ENCODE peak calls at places on chromosomes 2 and 18, in six cellular contexts. One of them, this sample, is unnamed.

GRCh38 chr2:9970386-9971044 is 19.0 kb downstream of the GRHL1 start:
- DNase-seq in lung: no peak
- DNase-seq in upper lobe of right lung: no peak
- DNase-seq in breast epithelium: no peak
- DNase-seq in esophagus squamous epithelium: no peak
- DNase-seq in GM23338: no peak
- DNase-seq in this sample: no peak

GRCh38 chr2:155033652-155034051 is 335.2 kb downstream of the KCNJ3 start:
- DNase-seq in breast epithelium: no peak
- DNase-seq in lung: no peak
- DNase-seq in upper lobe of right lung: no peak
- DNase-seq in GM23338: no peak
- DNase-seq in esophagus squamous epithelium: no peak
- DNase-seq in this sample: no peak

GRCh38 chr18:40019797-40020392 is 1935.1 kb upstream of the PIK3C3 start:
- DNase-seq in upper lobe of right lung: no peak
- DNase-seq in esophagus squamous epithelium: no peak
- DNase-seq in breast epithelium: no peak
- DNase-seq in lung: no peak
- DNase-seq in GM23338: peak; percentile 27
- DNase-seq in this sample: peak; percentile 45

GRCh38 chr18:6920099-6920955 is 190.8 kb downstream of the ARHGAP28 start:
- DNase-seq in GM23338: peak; percentile 90
- DNase-seq in esophagus squamous epithelium: no peak
- DNase-seq in lung: peak; percentile 57
- DNase-seq in breast epithelium: no peak
- DNase-seq in upper lobe of right lung: no peak
- DNase-seq in this sample: peak; percentile 87

GRCh38 chr18:58271770-58272169 is 227.7 kb downstream of the NEDD4L start:
- DNase-seq in upper lobe of right lung: no peak
- DNase-seq in breast epithelium: no peak
- DNase-seq in GM23338: no peak
- DNase-seq in esophagus squamous epithelium: no peak
- DNase-seq in lung: no peak
- DNase-seq in this sample: no peak

GRCh38 chr18:8177330-8178016 is 431.8 kb upstream of the RAB12 start:
- DNase-seq in esophagus squamous epithelium: no peak
- DNase-seq in lung: peak; percentile 62
- DNase-seq in GM23338: peak; percentile 50
- DNase-seq in upper lobe of right lung: no peak
- DNase-seq in breast epithelium: no peak
- DNase-seq in this sample: peak; percentile 83

GRCh38 chr18:5627756-5628511 is 84.1 kb upstream of the EPB41L3 start:
- DNase-seq in upper lobe of right lung: no peak
- DNase-seq in GM23338: peak; percentile 28
- DNase-seq in esophagus squamous epithelium: no peak
- DNase-seq in breast epithelium: no peak
- DNase-seq in lung: no peak
- DNase-seq in this sample: no peak

GRCh38 chr18:73933666-73934065 is 214.0 kb downstream of the FBXO15 start:
- DNase-seq in GM23338: no peak
- DNase-seq in lung: no peak
- DNase-seq in esophagus squamous epithelium: no peak
- DNase-seq in breast epithelium: no peak
- DNase-seq in upper lobe of right lung: no peak
- DNase-seq in this sample: no peak

GRCh38 chr2:195468771-195469170 is 188.3 kb upstream of the SLC39A10 start:
- DNase-seq in breast epithelium: no peak
- DNase-seq in upper lobe of right lung: no peak
- DNase-seq in lung: no peak
- DNase-seq in GM23338: no peak
- DNase-seq in esophagus squamous epithelium: no peak
- DNase-seq in this sample: peak; percentile 22

GRCh38 chr2:67674668-67675067 is 277.5 kb downstream of the ETAA1 start:
- DNase-seq in GM23338: no peak
- DNase-seq in upper lobe of right lung: no peak
- DNase-seq in esophagus squamous epithelium: no peak
- DNase-seq in lung: no peak
- DNase-seq in breast epithelium: no peak
- DNase-seq in this sample: no peak

GRCh38 chr18:78975699-78976098 is 3.9 kb upstream of the SALL3 start:
- DNase-seq in upper lobe of right lung: no peak
- DNase-seq in GM23338: no peak
- DNase-seq in lung: no peak
- DNase-seq in breast epithelium: no peak
- DNase-seq in esophagus squamous epithelium: no peak
- DNase-seq in this sample: no peak

GRCh38 chr2:85873679-85874078 is 15.1 kb downstream of the ST3GAL5 start:
- DNase-seq in upper lobe of right lung: no peak
- DNase-seq in breast epithelium: no peak
- DNase-seq in esophagus squamous epithelium: no peak
- DNase-seq in GM23338: peak; percentile 58
- DNase-seq in lung: no peak
- DNase-seq in this sample: no peak

GRCh38 chr2:226337941-226338605 is 461.5 kb downstream of the IRS1 start:
- DNase-seq in esophagus squamous epithelium: no peak
- DNase-seq in GM23338: no peak
- DNase-seq in breast epithelium: no peak
- DNase-seq in lung: no peak
- DNase-seq in upper lobe of right lung: no peak
- DNase-seq in this sample: no peak

GRCh38 chr18:11987527-11987926 is 6.2 kb downstream of the IMPA2 start:
- DNase-seq in upper lobe of right lung: peak; percentile 54
- DNase-seq in GM23338: no peak
- DNase-seq in breast epithelium: no peak
- DNase-seq in esophagus squamous epithelium: no peak
- DNase-seq in lung: no peak
- DNase-seq in this sample: no peak

GRCh38 chr2:65436169-65436824 is 3.9 kb upstream of the SPRED2 start:
- DNase-seq in lung: peak; percentile 91
- DNase-seq in upper lobe of right lung: peak; percentile 96
- DNase-seq in breast epithelium: peak; percentile 82
- DNase-seq in GM23338: peak; percentile 75
- DNase-seq in esophagus squamous epithelium: peak; percentile 55
- DNase-seq in this sample: peak; percentile 96

GRCh38 chr2:153622285-153622684 is 143.7 kb upstream of the RPRM start:
- DNase-seq in GM23338: peak; percentile 48
- DNase-seq in lung: no peak
- DNase-seq in esophagus squamous epithelium: no peak
- DNase-seq in upper lobe of right lung: no peak
- DNase-seq in breast epithelium: no peak
- DNase-seq in this sample: no peak

GRCh38 chr2:64151498-64151897 is 7.3 kb upstream of the PELI1 start:
- DNase-seq in breast epithelium: no peak
- DNase-seq in upper lobe of right lung: no peak
- DNase-seq in esophagus squamous epithelium: no peak
- DNase-seq in GM23338: no peak
- DNase-seq in lung: no peak
- DNase-seq in this sample: no peak

DNA sequence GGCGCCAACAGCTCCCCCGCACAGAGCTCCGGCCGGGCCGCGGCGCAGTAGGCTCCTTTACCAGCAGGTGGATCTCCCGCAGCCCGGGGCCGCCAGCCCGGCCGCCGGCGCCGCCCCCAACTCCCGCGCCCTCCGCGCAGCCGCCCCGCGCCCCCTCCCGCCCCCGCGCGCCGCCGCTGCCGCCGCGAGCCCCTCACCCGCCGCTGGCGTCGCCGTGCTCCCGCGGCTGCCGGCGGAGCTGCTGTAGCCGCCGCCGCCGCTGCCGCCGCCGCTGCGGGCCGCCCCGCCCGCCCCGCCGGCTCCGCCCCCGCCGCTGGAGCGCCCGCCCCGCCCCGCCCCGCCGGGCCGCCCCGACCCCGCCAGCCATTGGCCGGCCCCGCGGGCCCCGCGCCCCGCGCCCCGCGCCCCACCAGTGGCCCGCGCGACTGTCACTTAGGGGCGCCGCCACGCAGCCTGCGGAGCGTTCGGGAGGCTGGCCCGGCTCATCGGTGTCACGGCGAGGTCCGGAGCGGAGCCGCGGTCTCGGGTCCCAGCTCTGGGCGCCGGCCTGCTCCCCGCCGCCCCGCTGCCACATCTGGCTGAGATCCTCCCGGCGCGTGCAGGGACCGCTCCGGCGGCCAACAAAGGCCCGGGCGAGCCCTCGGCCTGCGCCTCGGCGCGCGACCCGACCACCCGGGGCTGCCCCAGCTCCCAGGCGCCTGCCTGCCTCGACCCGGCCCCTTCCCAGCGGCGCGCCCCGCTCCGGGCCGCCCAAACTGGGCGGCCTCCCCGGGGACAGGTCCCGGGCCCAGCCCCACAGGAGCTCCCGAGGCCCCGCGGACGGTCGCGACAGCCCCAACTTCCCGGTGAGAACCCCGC is at the start of gene MGAT4A:
- DNase-seq in esophagus squamous epithelium: no peak
- DNase-seq in breast epithelium: peak; percentile 64
- DNase-seq in lung: peak; percentile 71
- DNase-seq in upper lobe of right lung: peak; percentile 92
- DNase-seq in GM23338: peak; percentile 70
- DNase-seq in this sample: peak; percentile 11
- TF ChIP-seq CTCF in esophagus squamous epithelium: peak; percentile 42
- TF ChIP-seq CTCF in breast epithelium: no peak
- TF ChIP-seq CTCF in lung: no peak
- TF ChIP-seq CTCF in upper lobe of right lung: no peak
- TF ChIP-seq CTCF in GM23338: no peak
- TF ChIP-seq CTCF in this sample: peak; percentile 21

GRCh38 chr2:33435518-33435917 is 40.9 kb upstream of the RASGRP3 start:
- DNase-seq in GM23338: no peak
- DNase-seq in lung: no peak
- DNase-seq in breast epithelium: no peak
- DNase-seq in esophagus squamous epithelium: no peak
- DNase-seq in upper lobe of right lung: no peak
- DNase-seq in this sample: no peak

GRCh38 chr2:33433279-33434235 is 42.9 kb upstream of the RASGRP3 start:
- DNase-seq in breast epithelium: no peak
- DNase-seq in upper lobe of right lung: no peak
- DNase-seq in esophagus squamous epithelium: no peak
- DNase-seq in lung: no peak
- DNase-seq in GM23338: no peak
- DNase-seq in this sample: no peak

GRCh38 chr2:33437815-33438214 is 38.6 kb upstream of the RASGRP3 start:
- DNase-seq in upper lobe of right lung: no peak
- DNase-seq in esophagus squamous epithelium: no peak
- DNase-seq in breast epithelium: no peak
- DNase-seq in GM23338: no peak
- DNase-seq in lung: no peak
- DNase-seq in this sample: no peak

GRCh38 chr2:33437297-33437696 is 39.2 kb upstream of the RASGRP3 start:
- DNase-seq in GM23338: no peak
- DNase-seq in esophagus squamous epithelium: no peak
- DNase-seq in upper lobe of right lung: no peak
- DNase-seq in lung: no peak
- DNase-seq in breast epithelium: no peak
- DNase-seq in this sample: peak; percentile 81

DNA sequence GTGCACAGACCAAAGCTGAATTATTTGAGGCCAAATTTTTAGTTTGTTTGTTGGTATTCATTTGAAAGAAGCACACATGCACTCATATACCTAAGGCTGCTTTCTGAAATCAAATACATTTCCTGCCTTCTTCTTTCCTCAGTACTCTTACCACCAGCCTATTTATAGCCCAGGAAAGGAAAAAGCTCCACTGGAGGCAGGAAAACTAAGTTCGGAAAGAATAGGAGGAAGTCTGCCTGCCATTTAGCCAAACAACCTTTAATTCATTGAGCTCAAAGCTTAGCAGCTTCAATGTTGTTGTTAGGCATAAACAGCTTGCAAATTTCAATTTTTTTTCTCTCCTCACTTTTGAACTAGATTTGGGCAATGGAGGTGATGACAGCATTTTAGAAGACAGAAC is 40.4 kb upstream of the RASGRP3 start:
- DNase-seq in GM23338: no peak
- DNase-seq in upper lobe of right lung: no peak
- DNase-seq in lung: no peak
- DNase-seq in breast epithelium: no peak
- DNase-seq in esophagus squamous epithelium: no peak
- DNase-seq in this sample: no peak
- H3K4me3 ChIP-seq in GM23338: no peak overlapping the region
- H3K4me3 ChIP-seq in upper lobe of right lung: peak overlapping the region; percentile 23
- H3K4me3 ChIP-seq in lung: no peak overlapping the region
- H3K4me3 ChIP-seq in breast epithelium: no peak overlapping the region
- H3K4me3 ChIP-seq in esophagus squamous epithelium: no peak overlapping the region
- H3K4me3 ChIP-seq in this sample: no peak overlapping the region

GRCh38 chr2:202491514-202491913 is 115.4 kb downstream of the BMPR2 start:
- DNase-seq in upper lobe of right lung: no peak
- DNase-seq in esophagus squamous epithelium: no peak
- DNase-seq in GM23338: peak; percentile 8
- DNase-seq in lung: no peak
- DNase-seq in breast epithelium: no peak
- DNase-seq in this sample: peak; percentile 14
- TF ChIP-seq CTCF in upper lobe of right lung: no peak
- TF ChIP-seq CTCF in esophagus squamous epithelium: no peak
- TF ChIP-seq CTCF in GM23338: peak; percentile 17
- TF ChIP-seq CTCF in lung: no peak
- TF ChIP-seq CTCF in breast epithelium: no peak
- TF ChIP-seq CTCF in this sample: peak; percentile 29

GRCh38 chr2:23617817-23618216 is 232.8 kb downstream of the KLHL29 start:
- DNase-seq in GM23338: no peak
- DNase-seq in upper lobe of right lung: no peak
- DNase-seq in breast epithelium: no peak
- DNase-seq in esophagus squamous epithelium: no peak
- DNase-seq in lung: no peak
- DNase-seq in this sample: no peak
- H3K4me3 ChIP-seq in GM23338: no peak overlapping the region
- H3K4me3 ChIP-seq in upper lobe of right lung: peak overlapping the region; percentile 19
- H3K4me3 ChIP-seq in breast epithelium: peak overlapping the region; percentile 4
- H3K4me3 ChIP-seq in esophagus squamous epithelium: peak overlapping the region; percentile 3
- H3K4me3 ChIP-seq in lung: no peak overlapping the region
- H3K4me3 ChIP-seq in this sample: no peak overlapping the region

GRCh38 chr2:231359484-231359883 is 36.0 kb upstream of the B3GNT7 start:
- DNase-seq in breast epithelium: peak; percentile 30
- DNase-seq in esophagus squamous epithelium: no peak
- DNase-seq in lung: no peak
- DNase-seq in GM23338: no peak
- DNase-seq in upper lobe of right lung: no peak
- DNase-seq in this sample: no peak

GRCh38 chr2:231357048-231357447 is 38.5 kb upstream of the B3GNT7 start:
- DNase-seq in upper lobe of right lung: no peak
- DNase-seq in lung: no peak
- DNase-seq in breast epithelium: peak; percentile 31
- DNase-seq in esophagus squamous epithelium: no peak
- DNase-seq in GM23338: no peak
- DNase-seq in this sample: no peak

GRCh38 chr2:231356474-231356849 is 39.0 kb upstream of the B3GNT7 start:
- DNase-seq in GM23338: no peak
- DNase-seq in breast epithelium: peak; percentile 3
- DNase-seq in lung: no peak
- DNase-seq in esophagus squamous epithelium: no peak
- DNase-seq in upper lobe of right lung: no peak
- DNase-seq in this sample: peak; percentile 43

GRCh38 chr2:231355802-231356473 is 39.6 kb upstream of the B3GNT7 start:
- DNase-seq in breast epithelium: peak; percentile 34
- DNase-seq in GM23338: no peak
- DNase-seq in upper lobe of right lung: no peak
- DNase-seq in esophagus squamous epithelium: no peak
- DNase-seq in lung: no peak
- DNase-seq in this sample: peak; percentile 79

DNA sequence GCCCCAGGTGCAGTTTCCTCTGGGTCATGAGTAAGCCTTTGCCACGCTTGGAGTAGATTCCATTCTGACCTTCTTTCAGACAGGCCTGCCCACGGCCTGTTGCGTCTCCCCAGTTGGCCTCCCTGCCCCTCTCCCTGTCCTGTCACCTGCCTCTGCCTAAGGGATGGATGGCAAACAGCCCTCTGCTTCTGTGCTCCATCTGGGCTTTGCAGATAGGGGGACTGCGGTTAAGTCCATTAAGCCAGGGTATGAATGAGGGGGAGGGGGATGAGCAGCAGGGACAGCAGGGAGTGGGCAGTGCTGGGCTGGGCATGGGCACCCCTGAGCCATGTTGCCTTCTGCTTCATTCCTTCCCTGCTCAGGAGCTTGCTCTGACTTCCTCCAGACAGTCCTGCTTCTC is 37.6 kb upstream of the B3GNT7 start:
- DNase-seq in breast epithelium: peak; percentile 9
- DNase-seq in esophagus squamous epithelium: no peak
- DNase-seq in upper lobe of right lung: no peak
- DNase-seq in lung: no peak
- DNase-seq in GM23338: no peak
- DNase-seq in this sample: no peak
- TF ChIP-seq CTCF in breast epithelium: no peak
- TF ChIP-seq CTCF in esophagus squamous epithelium: no peak
- TF ChIP-seq CTCF in upper lobe of right lung: no peak
- TF ChIP-seq CTCF in lung: no peak
- TF ChIP-seq CTCF in GM23338: no peak
- TF ChIP-seq CTCF in this sample: no peak

This sample was measured in choroid plexus epithelial cell.